ENCODE peak calls at places on chromosome 5, in eight cellular contexts. One of them, this sample, is unnamed.

GRCh38 chr5:129271309-129271708 is 176.8 kb downstream of the ISOC1 start:
- DNase-seq in body of pancreas: no peak
- DNase-seq in A549: peak; percentile 9
- DNase-seq in stomach: no peak
- DNase-seq in upper lobe of left lung: no peak
- DNase-seq in esophagus muscularis mucosa: no peak
- DNase-seq in right lobe of liver: no peak
- DNase-seq in transverse colon: no peak
- DNase-seq in this sample: peak; percentile 2

GRCh38 chr5:165143727-165144210 is 1638.3 kb downstream of the MAT2B start:
- DNase-seq in body of pancreas: no peak
- DNase-seq in A549: no peak
- DNase-seq in stomach: no peak
- DNase-seq in upper lobe of left lung: no peak
- DNase-seq in esophagus muscularis mucosa: no peak
- DNase-seq in right lobe of liver: no peak
- DNase-seq in transverse colon: no peak
- DNase-seq in this sample: peak; percentile 60

GRCh38 chr5:14190194-14191164 is 47.3 kb downstream of the TRIO start:
- DNase-seq in body of pancreas: peak; percentile 25
- DNase-seq in A549: peak; percentile 85
- DNase-seq in stomach: no peak
- DNase-seq in upper lobe of left lung: peak; percentile 58
- DNase-seq in esophagus muscularis mucosa: no peak
- DNase-seq in right lobe of liver: no peak
- DNase-seq in transverse colon: no peak
- DNase-seq in this sample: no peak

GRCh38 chr5:111237470-111237869 is 13.3 kb downstream of the CAMK4 start:
- DNase-seq in body of pancreas: no peak
- DNase-seq in A549: no peak
- DNase-seq in stomach: no peak
- DNase-seq in upper lobe of left lung: no peak
- DNase-seq in esophagus muscularis mucosa: no peak
- DNase-seq in right lobe of liver: no peak
- DNase-seq in transverse colon: no peak
- DNase-seq in this sample: no peak

GRCh38 chr5:74851026-74851425 is 15.2 kb downstream of the FAM169A start:
- DNase-seq in body of pancreas: no peak
- DNase-seq in A549: no peak
- DNase-seq in stomach: no peak
- DNase-seq in upper lobe of left lung: no peak
- DNase-seq in esophagus muscularis mucosa: no peak
- DNase-seq in right lobe of liver: no peak
- DNase-seq in transverse colon: no peak
- DNase-seq in this sample: no peak

GRCh38 chr5:153498516-153498915 is 8.0 kb downstream of the GRIA1 start:
- DNase-seq in body of pancreas: no peak
- DNase-seq in A549: no peak
- DNase-seq in stomach: no peak
- DNase-seq in upper lobe of left lung: no peak
- DNase-seq in esophagus muscularis mucosa: peak; percentile 37
- DNase-seq in right lobe of liver: no peak
- DNase-seq in transverse colon: no peak
- DNase-seq in this sample: no peak

GRCh38 chr5:2199697-2200096 is 317.0 kb upstream of the IRX4 start:
- DNase-seq in body of pancreas: no peak
- DNase-seq in A549: no peak
- DNase-seq in stomach: no peak
- DNase-seq in upper lobe of left lung: peak; percentile 6
- DNase-seq in esophagus muscularis mucosa: no peak
- DNase-seq in right lobe of liver: no peak
- DNase-seq in transverse colon: no peak
- DNase-seq in this sample: no peak

GRCh38 chr5:62100201-62100600 is 205.8 kb upstream of the KIF2A start:
- DNase-seq in body of pancreas: no peak
- DNase-seq in A549: no peak
- DNase-seq in stomach: no peak
- DNase-seq in upper lobe of left lung: no peak
- DNase-seq in esophagus muscularis mucosa: no peak
- DNase-seq in right lobe of liver: no peak
- DNase-seq in transverse colon: no peak
- DNase-seq in this sample: no peak

GRCh38 chr5:52743970-52744369 is 43.7 kb upstream of the ITGA1 start:
- DNase-seq in body of pancreas: peak; percentile 30
- DNase-seq in A549: no peak
- DNase-seq in stomach: no peak
- DNase-seq in upper lobe of left lung: no peak
- DNase-seq in esophagus muscularis mucosa: no peak
- DNase-seq in right lobe of liver: no peak
- DNase-seq in transverse colon: no peak
- DNase-seq in this sample: no peak

GRCh38 chr5:127203818-127204217 is 86.8 kb upstream of the MEGF10 start:
- DNase-seq in body of pancreas: no peak
- DNase-seq in A549: no peak
- DNase-seq in stomach: no peak
- DNase-seq in upper lobe of left lung: no peak
- DNase-seq in esophagus muscularis mucosa: no peak
- DNase-seq in right lobe of liver: no peak
- DNase-seq in transverse colon: no peak
- DNase-seq in this sample: no peak

GRCh38 chr5:16774806-16775205 is 158.0 kb upstream of the RETREG1 start:
- DNase-seq in body of pancreas: no peak
- DNase-seq in A549: no peak
- DNase-seq in stomach: no peak
- DNase-seq in upper lobe of left lung: no peak
- DNase-seq in esophagus muscularis mucosa: no peak
- DNase-seq in right lobe of liver: no peak
- DNase-seq in transverse colon: no peak
- DNase-seq in this sample: no peak

GRCh38 chr5:163607256-163607655 is 101.8 kb downstream of the MAT2B start:
- DNase-seq in body of pancreas: no peak
- DNase-seq in A549: no peak
- DNase-seq in stomach: no peak
- DNase-seq in upper lobe of left lung: no peak
- DNase-seq in esophagus muscularis mucosa: peak; percentile 53
- DNase-seq in right lobe of liver: no peak
- DNase-seq in transverse colon: no peak
- DNase-seq in this sample: no peak

GRCh38 chr5:138951986-138952735 is 77.0 kb upstream of the LRRTM2 start:
- DNase-seq in body of pancreas: no peak
- DNase-seq in A549: no peak
- DNase-seq in stomach: no peak
- DNase-seq in upper lobe of left lung: peak; percentile 15
- DNase-seq in esophagus muscularis mucosa: no peak
- DNase-seq in right lobe of liver: no peak
- DNase-seq in transverse colon: no peak
- DNase-seq in this sample: no peak

GRCh38 chr5:163306421-163306820 is 131.0 kb upstream of the CCNG1 start:
- DNase-seq in body of pancreas: no peak
- DNase-seq in A549: peak; percentile 47
- DNase-seq in stomach: no peak
- DNase-seq in upper lobe of left lung: no peak
- DNase-seq in esophagus muscularis mucosa: no peak
- DNase-seq in right lobe of liver: no peak
- DNase-seq in transverse colon: no peak
- DNase-seq in this sample: peak; percentile 16

GRCh38 chr5:107555425-107556090 is 115.2 kb downstream of the EFNA5 start:
- DNase-seq in body of pancreas: no peak
- DNase-seq in A549: no peak
- DNase-seq in stomach: no peak
- DNase-seq in upper lobe of left lung: no peak
- DNase-seq in esophagus muscularis mucosa: no peak
- DNase-seq in right lobe of liver: no peak
- DNase-seq in transverse colon: no peak
- DNase-seq in this sample: no peak

GRCh38 chr5:16891043-16891442 is 45.0 kb downstream of the MYO10 start:
- DNase-seq in body of pancreas: no peak
- DNase-seq in A549: no peak
- DNase-seq in stomach: no peak
- DNase-seq in upper lobe of left lung: no peak
- DNase-seq in esophagus muscularis mucosa: no peak
- DNase-seq in right lobe of liver: no peak
- DNase-seq in transverse colon: no peak
- DNase-seq in this sample: no peak

GRCh38 chr5:147539053-147539452 is 29.2 kb upstream of the DPYSL3 start:
- DNase-seq in body of pancreas: no peak
- DNase-seq in A549: no peak
- DNase-seq in stomach: no peak
- DNase-seq in upper lobe of left lung: no peak
- DNase-seq in esophagus muscularis mucosa: no peak
- DNase-seq in right lobe of liver: no peak
- DNase-seq in transverse colon: no peak
- DNase-seq in this sample: no peak

GRCh38 chr5:126484248-126484647 is 61.0 kb downstream of the GRAMD2B start:
- DNase-seq in body of pancreas: no peak
- DNase-seq in A549: no peak
- DNase-seq in stomach: no peak
- DNase-seq in upper lobe of left lung: no peak
- DNase-seq in esophagus muscularis mucosa: no peak
- DNase-seq in right lobe of liver: no peak
- DNase-seq in transverse colon: no peak
- DNase-seq in this sample: no peak

DNA sequence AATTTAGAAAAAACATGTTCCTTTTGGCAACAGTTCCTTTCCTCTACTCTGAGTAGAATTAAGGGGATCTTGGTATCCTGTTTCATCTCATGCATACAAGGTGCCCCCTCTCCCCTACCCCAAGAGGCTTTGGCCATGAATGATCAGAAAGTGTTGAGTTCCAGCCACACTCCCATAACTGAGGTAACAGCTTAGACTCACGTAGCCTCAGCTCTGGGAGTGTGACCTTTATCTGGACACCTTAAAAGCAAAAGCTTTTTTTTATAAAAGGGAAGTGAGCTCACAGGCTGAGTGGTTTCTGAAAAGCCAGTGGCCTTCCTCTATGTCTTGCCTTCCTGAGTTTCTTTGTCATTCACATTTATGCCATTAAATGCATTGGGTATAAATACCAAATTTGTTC is 900 bp upstream of the HAVCR2 start:
- DNase-seq in body of pancreas: peak; percentile 7
- DNase-seq in A549: no peak
- DNase-seq in stomach: no peak
- DNase-seq in upper lobe of left lung: no peak
- DNase-seq in esophagus muscularis mucosa: no peak
- DNase-seq in right lobe of liver: no peak
- DNase-seq in transverse colon: no peak
- DNase-seq in this sample: no peak
- TF ChIP-seq POLR2A in body of pancreas: no peak
- TF ChIP-seq POLR2A in A549: no peak
- TF ChIP-seq POLR2A in stomach: no peak
- TF ChIP-seq POLR2A in upper lobe of left lung: peak; percentile 5
- TF ChIP-seq POLR2A in esophagus muscularis mucosa: no peak
- TF ChIP-seq POLR2A in right lobe of liver: no peak
- TF ChIP-seq POLR2A in transverse colon: no peak
- TF ChIP-seq POLR2A in this sample: no peak

DNA sequence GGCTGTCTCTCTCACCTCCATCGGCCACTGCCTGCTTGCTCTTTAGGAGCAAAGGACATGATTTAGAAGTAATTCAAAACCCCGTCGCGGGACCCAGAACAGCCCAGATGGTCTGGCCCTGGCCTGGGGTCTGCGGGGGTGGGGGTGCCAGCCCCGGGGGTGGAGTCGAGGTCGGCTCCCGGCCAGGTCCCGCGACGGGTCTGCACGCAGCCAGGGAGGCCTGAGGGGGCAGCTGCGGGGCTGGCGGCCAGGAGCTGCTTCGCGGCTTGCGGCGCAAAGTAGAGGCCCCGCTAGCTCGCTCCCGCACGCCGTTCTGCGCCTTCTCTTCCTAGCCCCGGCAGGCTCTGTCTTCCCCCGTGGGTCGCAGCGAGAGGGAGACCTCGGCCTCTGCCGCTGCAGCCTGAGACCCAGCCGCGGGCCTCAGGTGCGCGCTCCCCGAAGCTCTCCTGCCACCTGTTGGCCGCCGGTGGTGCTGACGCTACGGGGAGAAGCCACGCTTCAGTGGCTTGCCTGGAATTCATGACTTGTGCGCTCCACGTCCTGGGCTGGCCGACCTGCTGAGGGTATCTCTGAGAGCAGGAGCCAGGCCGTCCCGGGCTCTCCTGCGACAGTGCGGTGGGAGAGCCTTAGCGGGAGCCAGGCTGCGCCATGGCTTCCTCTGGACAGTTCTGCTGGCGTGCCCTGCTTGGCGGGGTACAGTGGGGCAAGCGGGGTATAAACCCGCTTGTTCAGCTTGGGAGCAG is 157.2 kb upstream of the PITX1 start:
- DNase-seq in body of pancreas: peak; percentile 72
- DNase-seq in A549: peak; percentile 80
- DNase-seq in stomach: peak; percentile 82
- DNase-seq in upper lobe of left lung: peak; percentile 75
- DNase-seq in esophagus muscularis mucosa: peak; percentile 92
- DNase-seq in right lobe of liver: peak; percentile 80
- DNase-seq in transverse colon: peak; percentile 81
- DNase-seq in this sample: peak; percentile 85
- TF ChIP-seq POLR2A in body of pancreas: no peak
- TF ChIP-seq POLR2A in A549: no peak
- TF ChIP-seq POLR2A in stomach: no peak
- TF ChIP-seq POLR2A in upper lobe of left lung: no peak
- TF ChIP-seq POLR2A in esophagus muscularis mucosa: no peak
- TF ChIP-seq POLR2A in right lobe of liver: no peak
- TF ChIP-seq POLR2A in transverse colon: no peak
- TF ChIP-seq POLR2A in this sample: peak; percentile 25

GRCh38 chr5:178205010-178205748 is 846 bp downstream of the HNRNPAB start:
- DNase-seq in body of pancreas: peak; percentile 85
- DNase-seq in A549: peak; percentile 66
- DNase-seq in stomach: peak; percentile 87
- DNase-seq in upper lobe of left lung: peak; percentile 90
- DNase-seq in esophagus muscularis mucosa: peak; percentile 94
- DNase-seq in right lobe of liver: peak; percentile 89
- DNase-seq in transverse colon: peak; percentile 92
- DNase-seq in this sample: peak; percentile 89
- TF ChIP-seq POLR2A in body of pancreas: peak; percentile 28
- TF ChIP-seq POLR2A in A549: no peak
- TF ChIP-seq POLR2A in stomach: no peak
- TF ChIP-seq POLR2A in upper lobe of left lung: peak; percentile 58
- TF ChIP-seq POLR2A in esophagus muscularis mucosa: peak; percentile 15
- TF ChIP-seq POLR2A in right lobe of liver: peak; percentile 41
- TF ChIP-seq POLR2A in transverse colon: peak; percentile 93
- TF ChIP-seq POLR2A in this sample: no peak

GRCh38 chr5:134511796-134512660 is 13.4 kb upstream of the JADE2 start:
- DNase-seq in body of pancreas: peak; percentile 91
- DNase-seq in A549: peak; percentile 82
- DNase-seq in stomach: peak; percentile 67
- DNase-seq in upper lobe of left lung: peak; percentile 88
- DNase-seq in esophagus muscularis mucosa: peak; percentile 94
- DNase-seq in right lobe of liver: peak; percentile 79
- DNase-seq in transverse colon: peak; percentile 73
- DNase-seq in this sample: peak; percentile 21

GRCh38 chr5:134507495-134507894 is 18.0 kb upstream of the JADE2 start:
- DNase-seq in body of pancreas: no peak
- DNase-seq in A549: no peak
- DNase-seq in stomach: no peak
- DNase-seq in upper lobe of left lung: no peak
- DNase-seq in esophagus muscularis mucosa: no peak
- DNase-seq in right lobe of liver: no peak
- DNase-seq in transverse colon: peak; percentile 49
- DNase-seq in this sample: no peak

GRCh38 chr5:134508521-134509195 is 16.8 kb upstream of the JADE2 start:
- DNase-seq in body of pancreas: no peak
- DNase-seq in A549: no peak
- DNase-seq in stomach: no peak
- DNase-seq in upper lobe of left lung: no peak
- DNase-seq in esophagus muscularis mucosa: no peak
- DNase-seq in right lobe of liver: no peak
- DNase-seq in transverse colon: no peak
- DNase-seq in this sample: no peak

GRCh38 chr5:134510970-134511795 is 14.3 kb upstream of the JADE2 start:
- DNase-seq in body of pancreas: peak; percentile 61
- DNase-seq in A549: peak; percentile 82
- DNase-seq in stomach: no peak
- DNase-seq in upper lobe of left lung: peak; percentile 27
- DNase-seq in esophagus muscularis mucosa: no peak
- DNase-seq in right lobe of liver: no peak
- DNase-seq in transverse colon: no peak
- DNase-seq in this sample: no peak

GRCh38 chr5:134509308-134510040 is 16.0 kb upstream of the JADE2 start:
- DNase-seq in body of pancreas: peak; percentile 83
- DNase-seq in A549: peak; percentile 35
- DNase-seq in stomach: peak; percentile 44
- DNase-seq in upper lobe of left lung: peak; percentile 44
- DNase-seq in esophagus muscularis mucosa: no peak
- DNase-seq in right lobe of liver: no peak
- DNase-seq in transverse colon: no peak
- DNase-seq in this sample: no peak
- TF ChIP-seq POLR2A in body of pancreas: no peak
- TF ChIP-seq POLR2A in A549: no peak
- TF ChIP-seq POLR2A in stomach: no peak
- TF ChIP-seq POLR2A in upper lobe of left lung: no peak
- TF ChIP-seq POLR2A in esophagus muscularis mucosa: no peak
- TF ChIP-seq POLR2A in right lobe of liver: no peak
- TF ChIP-seq POLR2A in transverse colon: no peak
- TF ChIP-seq POLR2A in this sample: no peak